ENCODE peak calls at places on chromosomes 2 and 18, in four cellular contexts. Q is mesothelial cell of epicardium, X is kidney, Z is T-helper 9 cell. A is an unnamed sample.

GRCh38 chr2:28356095-28356911 is 36.4 kb upstream of the FOSL2 start:
- DNase-seq in X (peak), Q (no peak), Z (no peak), A (peak)

GRCh38 chr2:196174424-196174823 is 3.0 kb upstream of the STK17B start:
- DNase-seq in Q (no peak), X (no peak), Z (no peak), A (no peak)

GRCh38 chr18:57951999-57952774 is 91.8 kb upstream of the NEDD4L start:
- DNase-seq in Q (no peak), X (no peak), Z (no peak), A (no peak)

GRCh38 chr2:135974036-135974435 is 11.4 kb downstream of the DARS1 start:
- DNase-seq in X (no peak), Q (no peak), Z (no peak), A (no peak)

GRCh38 chr2:46098606-46099005 is 198.6 kb upstream of the EPAS1 start:
- DNase-seq in Q (no peak), Z (no peak), X (no peak), A (peak)

GRCh38 chr2:175233135-175233719 is 51.7 kb upstream of the ATP5MC3 start:
- DNase-seq in Z (no peak), X (no peak), Q (no peak), A (peak)

GRCh38 chr2:26299488-26300092 is 46.4 kb upstream of the SELENOI start:
- DNase-seq in Q (no peak), X (no peak), Z (no peak), A (peak)

GRCh38 chr2:101842471-101842870 is 145.0 kb downstream of the MAP4K4 start:
- DNase-seq in Z (no peak), Q (no peak), X (no peak), A (no peak)

GRCh38 chr2:61410185-61410584 is 60.7 kb downstream of the USP34 start:
- DNase-seq in X (no peak), Z (no peak), Q (no peak), A (no peak)

GRCh38 chr2:191845248-191845715 is 1.6 kb downstream of the CAVIN2 start:
- DNase-seq in X (peak), Q (no peak), Z (no peak), A (peak)

GRCh38 chr2:42848270-42848669 is 55.9 kb upstream of the HAAO start:
- DNase-seq in Q (no peak), X (no peak), Z (no peak), A (no peak)

GRCh38 chr2:112150851-112151250 is 12.7 kb downstream of the FBLN7 start:
- DNase-seq in Q (no peak), X (peak), Z (no peak), A (peak)

GRCh38 chr18:13982136-13982535 is 66.8 kb upstream of the MC2R start:
- DNase-seq in X (no peak), Z (no peak), Q (no peak), A (no peak)

GRCh38 chr2:104855174-104856085 is 1.5 kb downstream of the POU3F3 start:
- DNase-seq in Z (no peak), X (peak), Q (no peak), A (no peak)

GRCh38 chr2:120177011-120177621 is 46.1 kb downstream of the TMEM185B start:
- DNase-seq in Z (peak), Q (no peak), X (peak), A (no peak)

GRCh38 chr2:118634876-118635275 is 212.6 kb downstream of the EN1 start:
- DNase-seq in Q (no peak), Z (no peak), X (no peak), A (no peak)

GRCh38 chr2:120675460-120676130 is 60.1 kb upstream of the GLI2 start:
- DNase-seq in Q (no peak), X (no peak), Z (peak), A (peak)

GRCh38 chr2:73215254-73215653 is 1.2 kb downstream of the SMYD5 start:
- DNase-seq in Z (no peak), Q (no peak), X (no peak), A (no peak)

GRCh38 chr2:24164416-24164973 is 10.4 kb upstream of the FAM228A start:
- DNase-seq in Q (no peak), X (no peak), Z (peak), A (peak)

GRCh38 chr18:75183524-75183923 is 25.4 kb downstream of the PTGR3 start:
- DNase-seq in Z (no peak), Q (no peak), X (no peak), A (no peak)

GRCh38 chr2:82650038-82650437 is 1809.0 kb downstream of the SUCLG1 start:
- DNase-seq in Z (no peak), X (no peak), Q (no peak), A (no peak)

GRCh38 chr2:70789304-70790078 is 952 bp downstream of the FIGLA start:
- DNase-seq in X (peak), Z (peak), Q (no peak), A (peak)

GRCh38 chr2:38174131-38174530 is 98.2 kb upstream of the CYP1B1 start:
- DNase-seq in Z (no peak), Q (no peak), X (no peak), A (no peak)

GRCh38 chr2:25473758-25474335 is 132.1 kb upstream of the DNMT3A start:
- DNase-seq in X (peak), Z (no peak), Q (peak), A (no peak)

GRCh38 chr2:112481528-112482228 is at the start of gene TTL:
- DNase-seq in Q (peak), Z (peak), X (peak), A (peak)

A was measured in hepatic stellate cell.